ENCODE peak calls at places on chromosomes 7 and 10, in four cellular contexts. One of them, this sample, is unnamed.

GRCh38 chr7:150867592-150867991 is 15.3 kb downstream of the AOC1 start:
- DNase-seq in NCI-H460: no peak
- DNase-seq in EH: no peak
- DNase-seq in HuH-7.5: no peak
- DNase-seq in this sample: no peak

GRCh38 chr10:95273393-95274312 is 17.1 kb downstream of the PDLIM1 start:
- DNase-seq in EH: peak; percentile 99
- DNase-seq in NCI-H460: peak; percentile 30
- DNase-seq in HuH-7.5: peak; percentile 38
- DNase-seq in this sample: no peak

GRCh38 chr10:48885376-48885775 is 54.3 kb downstream of the LRRC18 start:
- DNase-seq in HuH-7.5: peak; percentile 13
- DNase-seq in NCI-H460: no peak
- DNase-seq in EH: peak; percentile 6
- DNase-seq in this sample: peak; percentile 57

GRCh38 chr7:44305564-44306507 is 19.6 kb downstream of the CAMK2B start:
- DNase-seq in HuH-7.5: no peak
- DNase-seq in EH: no peak
- DNase-seq in NCI-H460: no peak
- DNase-seq in this sample: no peak

GRCh38 chr7:130216025-130216424 is 8.4 kb downstream of the SSMEM1 start:
- DNase-seq in NCI-H460: no peak
- DNase-seq in HuH-7.5: no peak
- DNase-seq in EH: no peak
- DNase-seq in this sample: no peak

GRCh38 chr7:151807876-151808275 is 69.0 kb downstream of the PRKAG2 start:
- DNase-seq in HuH-7.5: no peak
- DNase-seq in EH: no peak
- DNase-seq in NCI-H460: no peak
- DNase-seq in this sample: no peak

GRCh38 chr7:1234794-1235500 is 2.3 kb downstream of the UNCX start:
- DNase-seq in EH: no peak
- DNase-seq in NCI-H460: no peak
- DNase-seq in HuH-7.5: no peak
- DNase-seq in this sample: no peak

GRCh38 chr7:129845178-129845971 is 107.4 kb downstream of the UBE2H start:
- DNase-seq in HuH-7.5: no peak
- DNase-seq in EH: peak; percentile 77
- DNase-seq in NCI-H460: no peak
- DNase-seq in this sample: no peak

GRCh38 chr10:101695404-101695732 is 398 bp upstream of the FBXW4 start:
- DNase-seq in HuH-7.5: no peak
- DNase-seq in EH: no peak
- DNase-seq in NCI-H460: no peak
- DNase-seq in this sample: no peak

GRCh38 chr7:7640221-7641128 is at the start of gene UMAD1:
- DNase-seq in NCI-H460: peak; percentile 100
- DNase-seq in HuH-7.5: peak; percentile 78
- DNase-seq in EH: peak; percentile 99
- DNase-seq in this sample: peak; percentile 100

GRCh38 chr10:73809061-73809818 is 2.2 kb downstream of the NDST2 start:
- DNase-seq in EH: no peak
- DNase-seq in NCI-H460: no peak
- DNase-seq in HuH-7.5: no peak
- DNase-seq in this sample: no peak

GRCh38 chr7:112495820-112496462 is 15.2 kb downstream of the LSMEM1 start:
- DNase-seq in NCI-H460: peak; percentile 58
- DNase-seq in EH: peak; percentile 74
- DNase-seq in HuH-7.5: peak; percentile 36
- DNase-seq in this sample: peak; percentile 20

GRCh38 chr7:94307399-94308048 is 87.2 kb upstream of the COL1A2 start:
- DNase-seq in NCI-H460: no peak
- DNase-seq in EH: no peak
- DNase-seq in HuH-7.5: no peak
- DNase-seq in this sample: no peak

GRCh38 chr10:106175760-106176377 is 988.6 kb downstream of the SORCS1 start:
- DNase-seq in HuH-7.5: no peak
- DNase-seq in NCI-H460: peak; percentile 36
- DNase-seq in EH: peak; percentile 39
- DNase-seq in this sample: peak; percentile 15

GRCh38 chr10:100184426-100185219 is 1.2 kb downstream of the ERLIN1 start:
- DNase-seq in NCI-H460: no peak
- DNase-seq in HuH-7.5: peak; percentile 36
- DNase-seq in EH: peak; percentile 48
- DNase-seq in this sample: peak; percentile 42

GRCh38 chr7:47474937-47475879 is 106.7 kb downstream of the TNS3 start:
- DNase-seq in EH: peak; percentile 93
- DNase-seq in NCI-H460: peak; percentile 85
- DNase-seq in HuH-7.5: peak; percentile 95
- DNase-seq in this sample: peak; percentile 69

GRCh38 chr7:6651866-6652445 is 14.8 kb downstream of the ZNF316 start:
- DNase-seq in EH: no peak
- DNase-seq in NCI-H460: no peak
- DNase-seq in HuH-7.5: no peak
- DNase-seq in this sample: no peak

This sample was measured in T47D.